ENCODE peak calls at places on chromosomes 7 and 10, in six cellular contexts. One of them, this sample, is unnamed.

GRCh38 chr10:78770167-78771090 is 298.3 kb upstream of the ZMIZ1 start:
- DNase-seq in dermis blood vessel endothelial cell: no peak
- DNase-seq in stimulated activated CD4-positive, alpha-beta T cell treated with anti-CD3 and anti-CD28 coated beads, Interleukin-15, amount 100 ng/mL, for 24 hours: no peak
- DNase-seq in astrocyte of the spinal cord: no peak
- DNase-seq in nephron progenitor cell: no peak
- DNase-seq in Kasumi-1: no peak
- DNase-seq in this sample: peak; percentile 91

GRCh38 chr10:119680050-119680449 is 28.9 kb downstream of the BAG3 start:
- DNase-seq in dermis blood vessel endothelial cell: peak; percentile 88
- DNase-seq in stimulated activated CD4-positive, alpha-beta T cell treated with anti-CD3 and anti-CD28 coated beads, Interleukin-15, amount 100 ng/mL, for 24 hours: no peak
- DNase-seq in astrocyte of the spinal cord: peak; percentile 73
- DNase-seq in nephron progenitor cell: no peak
- DNase-seq in Kasumi-1: no peak
- DNase-seq in this sample: no peak

GRCh38 chr7:145216876-145217275 is 381.0 kb upstream of the TPK1 start:
- DNase-seq in dermis blood vessel endothelial cell: no peak
- DNase-seq in stimulated activated CD4-positive, alpha-beta T cell treated with anti-CD3 and anti-CD28 coated beads, Interleukin-15, amount 100 ng/mL, for 24 hours: no peak
- DNase-seq in astrocyte of the spinal cord: no peak
- DNase-seq in nephron progenitor cell: no peak
- DNase-seq in Kasumi-1: no peak
- DNase-seq in this sample: no peak

GRCh38 chr7:50555594-50556140 is 9.5 kb downstream of the DDC start:
- DNase-seq in dermis blood vessel endothelial cell: no peak
- DNase-seq in stimulated activated CD4-positive, alpha-beta T cell treated with anti-CD3 and anti-CD28 coated beads, Interleukin-15, amount 100 ng/mL, for 24 hours: no peak
- DNase-seq in astrocyte of the spinal cord: no peak
- DNase-seq in nephron progenitor cell: no peak
- DNase-seq in Kasumi-1: no peak
- DNase-seq in this sample: no peak

GRCh38 chr7:137086896-137087295 is 218.4 kb downstream of the CHRM2 start:
- DNase-seq in dermis blood vessel endothelial cell: no peak
- DNase-seq in stimulated activated CD4-positive, alpha-beta T cell treated with anti-CD3 and anti-CD28 coated beads, Interleukin-15, amount 100 ng/mL, for 24 hours: no peak
- DNase-seq in astrocyte of the spinal cord: no peak
- DNase-seq in nephron progenitor cell: no peak
- DNase-seq in Kasumi-1: no peak
- DNase-seq in this sample: no peak

GRCh38 chr7:151732834-151733585 is 143.9 kb downstream of the PRKAG2 start:
- DNase-seq in dermis blood vessel endothelial cell: no peak
- DNase-seq in stimulated activated CD4-positive, alpha-beta T cell treated with anti-CD3 and anti-CD28 coated beads, Interleukin-15, amount 100 ng/mL, for 24 hours: no peak
- DNase-seq in astrocyte of the spinal cord: no peak
- DNase-seq in nephron progenitor cell: no peak
- DNase-seq in Kasumi-1: no peak
- DNase-seq in this sample: no peak

GRCh38 chr7:130147710-130148325 is 57.4 kb downstream of the TMEM209 start:
- DNase-seq in dermis blood vessel endothelial cell: no peak
- DNase-seq in stimulated activated CD4-positive, alpha-beta T cell treated with anti-CD3 and anti-CD28 coated beads, Interleukin-15, amount 100 ng/mL, for 24 hours: no peak
- DNase-seq in astrocyte of the spinal cord: no peak
- DNase-seq in nephron progenitor cell: no peak
- DNase-seq in Kasumi-1: no peak
- DNase-seq in this sample: no peak

GRCh38 chr7:6164010-6164409 is 108.4 kb downstream of the CYTH3 start:
- DNase-seq in dermis blood vessel endothelial cell: no peak
- DNase-seq in stimulated activated CD4-positive, alpha-beta T cell treated with anti-CD3 and anti-CD28 coated beads, Interleukin-15, amount 100 ng/mL, for 24 hours: no peak
- DNase-seq in astrocyte of the spinal cord: no peak
- DNase-seq in nephron progenitor cell: no peak
- DNase-seq in Kasumi-1: no peak
- DNase-seq in this sample: no peak

GRCh38 chr10:71038921-71039320 is 150.6 kb upstream of the PCBD1 start:
- DNase-seq in dermis blood vessel endothelial cell: no peak
- DNase-seq in stimulated activated CD4-positive, alpha-beta T cell treated with anti-CD3 and anti-CD28 coated beads, Interleukin-15, amount 100 ng/mL, for 24 hours: no peak
- DNase-seq in astrocyte of the spinal cord: no peak
- DNase-seq in nephron progenitor cell: no peak
- DNase-seq in Kasumi-1: no peak
- DNase-seq in this sample: no peak

GRCh38 chr7:94679341-94679740 is 23.4 kb upstream of the SGCE start:
- DNase-seq in dermis blood vessel endothelial cell: no peak
- DNase-seq in stimulated activated CD4-positive, alpha-beta T cell treated with anti-CD3 and anti-CD28 coated beads, Interleukin-15, amount 100 ng/mL, for 24 hours: no peak
- DNase-seq in astrocyte of the spinal cord: no peak
- DNase-seq in nephron progenitor cell: no peak
- DNase-seq in Kasumi-1: no peak
- DNase-seq in this sample: no peak

GRCh38 chr10:77837248-77837924 is 89.2 kb downstream of the DLG5 start:
- DNase-seq in dermis blood vessel endothelial cell: peak; percentile 42
- DNase-seq in stimulated activated CD4-positive, alpha-beta T cell treated with anti-CD3 and anti-CD28 coated beads, Interleukin-15, amount 100 ng/mL, for 24 hours: peak; percentile 77
- DNase-seq in astrocyte of the spinal cord: peak; percentile 68
- DNase-seq in nephron progenitor cell: peak; percentile 56
- DNase-seq in Kasumi-1: peak; percentile 96
- DNase-seq in this sample: peak; percentile 86

This sample was measured in SK-N-DZ.